ENCODE peak calls at places on chromosomes 3 and 15, in seven cellular contexts. One of them, this sample, is unnamed.
A peak's percentile ranks its signal among the peaks of the same experiment; 100 is the strongest.

GRCh38 chr3:107421170-107421792 is 44.0 kb downstream of the CCDC54 start:
- DNase-seq in fibroblast of lung: peak; percentile 63
- DNase-seq in stimulated activated CD4-positive, alpha-beta T cell treated with anti-CD3 and anti-CD28 coated beads, Interleukin-1b, Interleukin-23, amount 100 ng/mL, for 24 hours: no peak
- DNase-seq in effector memory CD8-positive, alpha-beta T cell: peak; percentile 18
- DNase-seq in glomerular endothelial cell: peak; percentile 61
- DNase-seq in heart left ventricle: no peak
- DNase-seq in astrocyte of the spinal cord: peak; percentile 77
- DNase-seq in this sample: peak; percentile 32

GRCh38 chr15:99305761-99306505 is 54.7 kb downstream of the LRRC28 start:
- DNase-seq in fibroblast of lung: peak; percentile 89
- DNase-seq in stimulated activated CD4-positive, alpha-beta T cell treated with anti-CD3 and anti-CD28 coated beads, Interleukin-1b, Interleukin-23, amount 100 ng/mL, for 24 hours: no peak
- DNase-seq in effector memory CD8-positive, alpha-beta T cell: no peak
- DNase-seq in glomerular endothelial cell: no peak
- DNase-seq in heart left ventricle: peak; percentile 55
- DNase-seq in astrocyte of the spinal cord: peak; percentile 87
- DNase-seq in this sample: no peak

GRCh38 chr3:149968216-149968615 is 2.5 kb downstream of the PFN2 start:
- DNase-seq in fibroblast of lung: peak; percentile 76
- DNase-seq in stimulated activated CD4-positive, alpha-beta T cell treated with anti-CD3 and anti-CD28 coated beads, Interleukin-1b, Interleukin-23, amount 100 ng/mL, for 24 hours: no peak
- DNase-seq in effector memory CD8-positive, alpha-beta T cell: no peak
- DNase-seq in glomerular endothelial cell: no peak
- DNase-seq in heart left ventricle: no peak
- DNase-seq in astrocyte of the spinal cord: peak; percentile 58
- DNase-seq in this sample: no peak

GRCh38 chr3:64687781-64688515 is at the start of gene ADAMTS9:
- DNase-seq in fibroblast of lung: peak; percentile 73
- DNase-seq in stimulated activated CD4-positive, alpha-beta T cell treated with anti-CD3 and anti-CD28 coated beads, Interleukin-1b, Interleukin-23, amount 100 ng/mL, for 24 hours: no peak
- DNase-seq in effector memory CD8-positive, alpha-beta T cell: no peak
- DNase-seq in glomerular endothelial cell: no peak
- DNase-seq in heart left ventricle: peak; percentile 88
- DNase-seq in astrocyte of the spinal cord: peak; percentile 64
- DNase-seq in this sample: peak; percentile 68

GRCh38 chr3:72115307-72115706 is 330.4 kb upstream of the PROK2 start:
- DNase-seq in fibroblast of lung: no peak
- DNase-seq in stimulated activated CD4-positive, alpha-beta T cell treated with anti-CD3 and anti-CD28 coated beads, Interleukin-1b, Interleukin-23, amount 100 ng/mL, for 24 hours: no peak
- DNase-seq in effector memory CD8-positive, alpha-beta T cell: no peak
- DNase-seq in glomerular endothelial cell: no peak
- DNase-seq in heart left ventricle: no peak
- DNase-seq in astrocyte of the spinal cord: no peak
- DNase-seq in this sample: no peak

GRCh38 chr3:172965256-172965655 is 175.8 kb downstream of the SPATA16 start:
- DNase-seq in fibroblast of lung: peak; percentile 92
- DNase-seq in stimulated activated CD4-positive, alpha-beta T cell treated with anti-CD3 and anti-CD28 coated beads, Interleukin-1b, Interleukin-23, amount 100 ng/mL, for 24 hours: no peak
- DNase-seq in effector memory CD8-positive, alpha-beta T cell: no peak
- DNase-seq in glomerular endothelial cell: no peak
- DNase-seq in heart left ventricle: no peak
- DNase-seq in astrocyte of the spinal cord: peak; percentile 52
- DNase-seq in this sample: no peak

GRCh38 chr15:48945386-48945785 is 18.3 kb downstream of the SHC4 start:
- DNase-seq in fibroblast of lung: no peak
- DNase-seq in stimulated activated CD4-positive, alpha-beta T cell treated with anti-CD3 and anti-CD28 coated beads, Interleukin-1b, Interleukin-23, amount 100 ng/mL, for 24 hours: no peak
- DNase-seq in effector memory CD8-positive, alpha-beta T cell: no peak
- DNase-seq in glomerular endothelial cell: no peak
- DNase-seq in heart left ventricle: no peak
- DNase-seq in astrocyte of the spinal cord: no peak
- DNase-seq in this sample: peak; percentile 8

GRCh38 chr3:56702487-56703315 is 19.6 kb upstream of the TASOR start:
- DNase-seq in fibroblast of lung: peak; percentile 63
- DNase-seq in stimulated activated CD4-positive, alpha-beta T cell treated with anti-CD3 and anti-CD28 coated beads, Interleukin-1b, Interleukin-23, amount 100 ng/mL, for 24 hours: no peak
- DNase-seq in effector memory CD8-positive, alpha-beta T cell: peak; percentile 66
- DNase-seq in glomerular endothelial cell: peak; percentile 68
- DNase-seq in heart left ventricle: peak; percentile 39
- DNase-seq in astrocyte of the spinal cord: peak; percentile 76
- DNase-seq in this sample: no peak

GRCh38 chr3:121883507-121883906 is 10.7 kb upstream of the SLC15A2 start:
- DNase-seq in fibroblast of lung: peak; percentile 18
- DNase-seq in stimulated activated CD4-positive, alpha-beta T cell treated with anti-CD3 and anti-CD28 coated beads, Interleukin-1b, Interleukin-23, amount 100 ng/mL, for 24 hours: no peak
- DNase-seq in effector memory CD8-positive, alpha-beta T cell: no peak
- DNase-seq in glomerular endothelial cell: no peak
- DNase-seq in heart left ventricle: no peak
- DNase-seq in astrocyte of the spinal cord: peak; percentile 5
- DNase-seq in this sample: no peak

GRCh38 chr3:23809840-23810341 is 4.1 kb downstream of the UBE2E1 start:
- DNase-seq in fibroblast of lung: no peak
- DNase-seq in stimulated activated CD4-positive, alpha-beta T cell treated with anti-CD3 and anti-CD28 coated beads, Interleukin-1b, Interleukin-23, amount 100 ng/mL, for 24 hours: no peak
- DNase-seq in effector memory CD8-positive, alpha-beta T cell: no peak
- DNase-seq in glomerular endothelial cell: no peak
- DNase-seq in heart left ventricle: no peak
- DNase-seq in astrocyte of the spinal cord: peak; percentile 11
- DNase-seq in this sample: no peak

GRCh38 chr3:101070260-101071121 is 77.3 kb upstream of the ABI3BP start:
- DNase-seq in fibroblast of lung: peak; percentile 8
- DNase-seq in stimulated activated CD4-positive, alpha-beta T cell treated with anti-CD3 and anti-CD28 coated beads, Interleukin-1b, Interleukin-23, amount 100 ng/mL, for 24 hours: peak; percentile 39
- DNase-seq in effector memory CD8-positive, alpha-beta T cell: peak; percentile 42
- DNase-seq in glomerular endothelial cell: no peak
- DNase-seq in heart left ventricle: peak; percentile 41
- DNase-seq in astrocyte of the spinal cord: peak; percentile 2
- DNase-seq in this sample: no peak

GRCh38 chr3:110562621-110563020 is 509.0 kb upstream of the NECTIN3 start:
- DNase-seq in fibroblast of lung: peak; percentile 21
- DNase-seq in stimulated activated CD4-positive, alpha-beta T cell treated with anti-CD3 and anti-CD28 coated beads, Interleukin-1b, Interleukin-23, amount 100 ng/mL, for 24 hours: no peak
- DNase-seq in effector memory CD8-positive, alpha-beta T cell: no peak
- DNase-seq in glomerular endothelial cell: no peak
- DNase-seq in heart left ventricle: no peak
- DNase-seq in astrocyte of the spinal cord: peak; percentile 26
- DNase-seq in this sample: no peak

GRCh38 chr15:25784876-25785642 is 78.1 kb downstream of the ATP10A start:
- DNase-seq in fibroblast of lung: peak; percentile 89
- DNase-seq in stimulated activated CD4-positive, alpha-beta T cell treated with anti-CD3 and anti-CD28 coated beads, Interleukin-1b, Interleukin-23, amount 100 ng/mL, for 24 hours: no peak
- DNase-seq in effector memory CD8-positive, alpha-beta T cell: no peak
- DNase-seq in glomerular endothelial cell: no peak
- DNase-seq in heart left ventricle: no peak
- DNase-seq in astrocyte of the spinal cord: peak; percentile 62
- DNase-seq in this sample: no peak

GRCh38 chr15:85794598-85795319 is at the start of gene KLHL25:
- DNase-seq in fibroblast of lung: peak; percentile 94
- DNase-seq in stimulated activated CD4-positive, alpha-beta T cell treated with anti-CD3 and anti-CD28 coated beads, Interleukin-1b, Interleukin-23, amount 100 ng/mL, for 24 hours: peak; percentile 73
- DNase-seq in effector memory CD8-positive, alpha-beta T cell: peak; percentile 88
- DNase-seq in glomerular endothelial cell: peak; percentile 52
- DNase-seq in heart left ventricle: peak; percentile 96
- DNase-seq in astrocyte of the spinal cord: peak; percentile 96
- DNase-seq in this sample: peak; percentile 77

GRCh38 chr3:127015282-127016042 is 32.5 kb downstream of the PLXNA1 start:
- DNase-seq in fibroblast of lung: peak; percentile 9
- DNase-seq in stimulated activated CD4-positive, alpha-beta T cell treated with anti-CD3 and anti-CD28 coated beads, Interleukin-1b, Interleukin-23, amount 100 ng/mL, for 24 hours: no peak
- DNase-seq in effector memory CD8-positive, alpha-beta T cell: no peak
- DNase-seq in glomerular endothelial cell: no peak
- DNase-seq in heart left ventricle: no peak
- DNase-seq in astrocyte of the spinal cord: no peak
- DNase-seq in this sample: no peak

GRCh38 chr15:92294759-92295158 is 98.9 kb upstream of the ST8SIA2 start:
- DNase-seq in fibroblast of lung: no peak
- DNase-seq in stimulated activated CD4-positive, alpha-beta T cell treated with anti-CD3 and anti-CD28 coated beads, Interleukin-1b, Interleukin-23, amount 100 ng/mL, for 24 hours: no peak
- DNase-seq in effector memory CD8-positive, alpha-beta T cell: no peak
- DNase-seq in glomerular endothelial cell: no peak
- DNase-seq in heart left ventricle: no peak
- DNase-seq in astrocyte of the spinal cord: no peak
- DNase-seq in this sample: no peak

GRCh38 chr15:56821721-56822425 is 88.6 kb upstream of the ZNF280D start:
- DNase-seq in fibroblast of lung: peak; percentile 91
- DNase-seq in stimulated activated CD4-positive, alpha-beta T cell treated with anti-CD3 and anti-CD28 coated beads, Interleukin-1b, Interleukin-23, amount 100 ng/mL, for 24 hours: no peak
- DNase-seq in effector memory CD8-positive, alpha-beta T cell: peak; percentile 43
- DNase-seq in glomerular endothelial cell: peak; percentile 57
- DNase-seq in heart left ventricle: peak; percentile 47
- DNase-seq in astrocyte of the spinal cord: peak; percentile 83
- DNase-seq in this sample: peak; percentile 59

GRCh38 chr3:169112153-169112892 is 551.2 kb downstream of the MECOM start:
- DNase-seq in fibroblast of lung: peak; percentile 97
- DNase-seq in stimulated activated CD4-positive, alpha-beta T cell treated with anti-CD3 and anti-CD28 coated beads, Interleukin-1b, Interleukin-23, amount 100 ng/mL, for 24 hours: no peak
- DNase-seq in effector memory CD8-positive, alpha-beta T cell: no peak
- DNase-seq in glomerular endothelial cell: peak; percentile 87
- DNase-seq in heart left ventricle: no peak
- DNase-seq in astrocyte of the spinal cord: peak; percentile 87
- DNase-seq in this sample: peak; percentile 86

GRCh38 chr3:138065939-138066338 is 49.5 kb downstream of the DZIP1L start:
- DNase-seq in fibroblast of lung: no peak
- DNase-seq in stimulated activated CD4-positive, alpha-beta T cell treated with anti-CD3 and anti-CD28 coated beads, Interleukin-1b, Interleukin-23, amount 100 ng/mL, for 24 hours: no peak
- DNase-seq in effector memory CD8-positive, alpha-beta T cell: no peak
- DNase-seq in glomerular endothelial cell: no peak
- DNase-seq in heart left ventricle: no peak
- DNase-seq in astrocyte of the spinal cord: no peak
- DNase-seq in this sample: no peak

GRCh38 chr3:150449169-150449721 is 41.1 kb downstream of the TSC22D2 start:
- DNase-seq in fibroblast of lung: peak; percentile 91
- DNase-seq in stimulated activated CD4-positive, alpha-beta T cell treated with anti-CD3 and anti-CD28 coated beads, Interleukin-1b, Interleukin-23, amount 100 ng/mL, for 24 hours: no peak
- DNase-seq in effector memory CD8-positive, alpha-beta T cell: no peak
- DNase-seq in glomerular endothelial cell: peak; percentile 27
- DNase-seq in heart left ventricle: no peak
- DNase-seq in astrocyte of the spinal cord: peak; percentile 77
- DNase-seq in this sample: peak; percentile 56

GRCh38 chr3:108608750-108609149 is 19.2 kb downstream of the DZIP3 start:
- DNase-seq in fibroblast of lung: no peak
- DNase-seq in stimulated activated CD4-positive, alpha-beta T cell treated with anti-CD3 and anti-CD28 coated beads, Interleukin-1b, Interleukin-23, amount 100 ng/mL, for 24 hours: no peak
- DNase-seq in effector memory CD8-positive, alpha-beta T cell: no peak
- DNase-seq in glomerular endothelial cell: no peak
- DNase-seq in heart left ventricle: no peak
- DNase-seq in astrocyte of the spinal cord: no peak
- DNase-seq in this sample: no peak

GRCh38 chr3:128351476-128352085 is 115.1 kb downstream of the DNAJB8 start:
- DNase-seq in fibroblast of lung: no peak
- DNase-seq in stimulated activated CD4-positive, alpha-beta T cell treated with anti-CD3 and anti-CD28 coated beads, Interleukin-1b, Interleukin-23, amount 100 ng/mL, for 24 hours: no peak
- DNase-seq in effector memory CD8-positive, alpha-beta T cell: no peak
- DNase-seq in glomerular endothelial cell: no peak
- DNase-seq in heart left ventricle: no peak
- DNase-seq in astrocyte of the spinal cord: no peak
- DNase-seq in this sample: no peak

GRCh38 chr3:8759038-8759755 is 10.2 kb downstream of the OXTR start:
- DNase-seq in fibroblast of lung: peak; percentile 89
- DNase-seq in stimulated activated CD4-positive, alpha-beta T cell treated with anti-CD3 and anti-CD28 coated beads, Interleukin-1b, Interleukin-23, amount 100 ng/mL, for 24 hours: no peak
- DNase-seq in effector memory CD8-positive, alpha-beta T cell: no peak
- DNase-seq in glomerular endothelial cell: no peak
- DNase-seq in heart left ventricle: no peak
- DNase-seq in astrocyte of the spinal cord: peak; percentile 86
- DNase-seq in this sample: no peak

GRCh38 chr3:108377384-108377783 is 81.0 kb downstream of the HHLA2 start:
- DNase-seq in fibroblast of lung: no peak
- DNase-seq in stimulated activated CD4-positive, alpha-beta T cell treated with anti-CD3 and anti-CD28 coated beads, Interleukin-1b, Interleukin-23, amount 100 ng/mL, for 24 hours: no peak
- DNase-seq in effector memory CD8-positive, alpha-beta T cell: no peak
- DNase-seq in glomerular endothelial cell: no peak
- DNase-seq in heart left ventricle: no peak
- DNase-seq in astrocyte of the spinal cord: no peak
- DNase-seq in this sample: no peak

GRCh38 chr3:143536817-143537535 is 311.3 kb downstream of the SLC9A9 start:
- DNase-seq in fibroblast of lung: peak; percentile 70
- DNase-seq in stimulated activated CD4-positive, alpha-beta T cell treated with anti-CD3 and anti-CD28 coated beads, Interleukin-1b, Interleukin-23, amount 100 ng/mL, for 24 hours: no peak
- DNase-seq in effector memory CD8-positive, alpha-beta T cell: no peak
- DNase-seq in glomerular endothelial cell: no peak
- DNase-seq in heart left ventricle: peak; percentile 48
- DNase-seq in astrocyte of the spinal cord: peak; percentile 66
- DNase-seq in this sample: no peak

GRCh38 chr3:8793242-8793641 is 23.8 kb upstream of the OXTR start:
- DNase-seq in fibroblast of lung: peak; percentile 88
- DNase-seq in stimulated activated CD4-positive, alpha-beta T cell treated with anti-CD3 and anti-CD28 coated beads, Interleukin-1b, Interleukin-23, amount 100 ng/mL, for 24 hours: no peak
- DNase-seq in effector memory CD8-positive, alpha-beta T cell: no peak
- DNase-seq in glomerular endothelial cell: no peak
- DNase-seq in heart left ventricle: no peak
- DNase-seq in astrocyte of the spinal cord: peak; percentile 70
- DNase-seq in this sample: no peak

GRCh38 chr15:95295905-95296618 is 1034.4 kb upstream of the NR2F2 start:
- DNase-seq in fibroblast of lung: peak; percentile 61
- DNase-seq in stimulated activated CD4-positive, alpha-beta T cell treated with anti-CD3 and anti-CD28 coated beads, Interleukin-1b, Interleukin-23, amount 100 ng/mL, for 24 hours: no peak
- DNase-seq in effector memory CD8-positive, alpha-beta T cell: no peak
- DNase-seq in glomerular endothelial cell: no peak
- DNase-seq in heart left ventricle: no peak
- DNase-seq in astrocyte of the spinal cord: no peak
- DNase-seq in this sample: no peak

GRCh38 chr3:105448338-105448982 is 81.8 kb downstream of the ALCAM start:
- DNase-seq in fibroblast of lung: peak; percentile 50
- DNase-seq in stimulated activated CD4-positive, alpha-beta T cell treated with anti-CD3 and anti-CD28 coated beads, Interleukin-1b, Interleukin-23, amount 100 ng/mL, for 24 hours: no peak
- DNase-seq in effector memory CD8-positive, alpha-beta T cell: no peak
- DNase-seq in glomerular endothelial cell: no peak
- DNase-seq in heart left ventricle: no peak
- DNase-seq in astrocyte of the spinal cord: peak; percentile 33
- DNase-seq in this sample: no peak

GRCh38 chr15:34783986-34784385 is 11.4 kb downstream of the ACTC1 start:
- DNase-seq in fibroblast of lung: no peak
- DNase-seq in stimulated activated CD4-positive, alpha-beta T cell treated with anti-CD3 and anti-CD28 coated beads, Interleukin-1b, Interleukin-23, amount 100 ng/mL, for 24 hours: no peak
- DNase-seq in effector memory CD8-positive, alpha-beta T cell: no peak
- DNase-seq in glomerular endothelial cell: no peak
- DNase-seq in heart left ventricle: no peak
- DNase-seq in astrocyte of the spinal cord: no peak
- DNase-seq in this sample: no peak

GRCh38 chr15:57273366-57273765 is 102.9 kb upstream of the CGNL1 start:
- DNase-seq in fibroblast of lung: no peak
- DNase-seq in stimulated activated CD4-positive, alpha-beta T cell treated with anti-CD3 and anti-CD28 coated beads, Interleukin-1b, Interleukin-23, amount 100 ng/mL, for 24 hours: no peak
- DNase-seq in effector memory CD8-positive, alpha-beta T cell: no peak
- DNase-seq in glomerular endothelial cell: no peak
- DNase-seq in heart left ventricle: no peak
- DNase-seq in astrocyte of the spinal cord: no peak
- DNase-seq in this sample: no peak

GRCh38 chr3:4241595-4242170 is 61.5 kb upstream of the SETMAR start:
- DNase-seq in fibroblast of lung: no peak
- DNase-seq in stimulated activated CD4-positive, alpha-beta T cell treated with anti-CD3 and anti-CD28 coated beads, Interleukin-1b, Interleukin-23, amount 100 ng/mL, for 24 hours: no peak
- DNase-seq in effector memory CD8-positive, alpha-beta T cell: no peak
- DNase-seq in glomerular endothelial cell: no peak
- DNase-seq in heart left ventricle: no peak
- DNase-seq in astrocyte of the spinal cord: no peak
- DNase-seq in this sample: no peak

GRCh38 chr3:131231710-131232348 is 149.7 kb upstream of the NUDT16 start:
- DNase-seq in fibroblast of lung: peak; percentile 36
- DNase-seq in stimulated activated CD4-positive, alpha-beta T cell treated with anti-CD3 and anti-CD28 coated beads, Interleukin-1b, Interleukin-23, amount 100 ng/mL, for 24 hours: no peak
- DNase-seq in effector memory CD8-positive, alpha-beta T cell: no peak
- DNase-seq in glomerular endothelial cell: no peak
- DNase-seq in heart left ventricle: no peak
- DNase-seq in astrocyte of the spinal cord: peak; percentile 54
- DNase-seq in this sample: no peak